ENCODE peak calls at places on chromosome 16, in four cellular contexts. One of them, this sample, is unnamed.

GRCh38 chr16:70579248-70579647 is 55.6 kb downstream of the SF3B3 start:
- DNase-seq in GOT3: no peak
- DNase-seq in HEK293T: no peak
- DNase-seq in left cardiac atrium: no peak
- DNase-seq in this sample: no peak

GRCh38 chr16:79186196-79186595 is 414.3 kb downstream of the MAF start:
- DNase-seq in GOT3: no peak
- DNase-seq in HEK293T: no peak
- DNase-seq in left cardiac atrium: no peak
- DNase-seq in this sample: no peak

GRCh38 chr16:69410285-69410990 is 14.0 kb upstream of the CYB5B start:
- DNase-seq in GOT3: no peak
- DNase-seq in HEK293T: no peak
- DNase-seq in left cardiac atrium: no peak
- DNase-seq in this sample: peak; percentile 44

GRCh38 chr16:72847187-72848044 is 200.5 kb downstream of the ZFHX3 start:
- DNase-seq in GOT3: no peak
- DNase-seq in HEK293T: peak; percentile 42
- DNase-seq in left cardiac atrium: no peak
- DNase-seq in this sample: no peak

GRCh38 chr16:27972500-27972899 is 91.0 kb downstream of the GSG1L start:
- DNase-seq in GOT3: no peak
- DNase-seq in HEK293T: peak; percentile 46
- DNase-seq in left cardiac atrium: no peak
- DNase-seq in this sample: peak; percentile 6

GRCh38 chr16:89360760-89361435 is 129.5 kb downstream of the ANKRD11 start:
- DNase-seq in GOT3: no peak
- DNase-seq in HEK293T: no peak
- DNase-seq in left cardiac atrium: no peak
- DNase-seq in this sample: no peak

GRCh38 chr16:81632392-81633146 is 146.5 kb upstream of the PLCG2 start:
- DNase-seq in GOT3: no peak
- DNase-seq in HEK293T: no peak
- DNase-seq in left cardiac atrium: no peak
- DNase-seq in this sample: no peak

GRCh38 chr16:85422124-85422373 is 191.1 kb upstream of the GSE1 start:
- DNase-seq in GOT3: no peak
- DNase-seq in HEK293T: no peak
- DNase-seq in left cardiac atrium: no peak
- DNase-seq in this sample: no peak

GRCh38 chr16:30985401-30986128 is 558 bp downstream of the HSD3B7 start:
- DNase-seq in GOT3: no peak
- DNase-seq in HEK293T: no peak
- DNase-seq in left cardiac atrium: no peak
- DNase-seq in this sample: no peak

GRCh38 chr16:57999971-58000705 is at the start of gene ZNF319:
- DNase-seq in GOT3: no peak
- DNase-seq in HEK293T: no peak
- DNase-seq in left cardiac atrium: peak; percentile 30
- DNase-seq in this sample: no peak

GRCh38 chr16:30953111-30953510 is 4.2 kb downstream of the ORAI3 start:
- DNase-seq in GOT3: no peak
- DNase-seq in HEK293T: no peak
- DNase-seq in left cardiac atrium: no peak
- DNase-seq in this sample: no peak

GRCh38 chr16:11047057-11047456 is 102.7 kb downstream of the CLEC16A start:
- DNase-seq in GOT3: no peak
- DNase-seq in HEK293T: no peak
- DNase-seq in left cardiac atrium: no peak
- DNase-seq in this sample: no peak

GRCh38 chr16:28609631-28610594 is at the start of gene SULT1A1:
- DNase-seq in GOT3: no peak
- DNase-seq in HEK293T: no peak
- DNase-seq in left cardiac atrium: peak; percentile 71
- DNase-seq in this sample: no peak

GRCh38 chr16:84180519-84181140 is 6.2 kb downstream of the TAF1C start:
- DNase-seq in GOT3: no peak
- DNase-seq in HEK293T: no peak
- DNase-seq in left cardiac atrium: no peak
- DNase-seq in this sample: no peak

GRCh38 chr16:87207509-87207908 is 109.7 kb downstream of the C16orf95 start:
- DNase-seq in GOT3: peak; percentile 25
- DNase-seq in HEK293T: no peak
- DNase-seq in left cardiac atrium: no peak
- DNase-seq in this sample: no peak

GRCh38 chr16:85535352-85536072 is 77.6 kb upstream of the GSE1 start:
- DNase-seq in GOT3: no peak
- DNase-seq in HEK293T: no peak
- DNase-seq in left cardiac atrium: no peak
- DNase-seq in this sample: no peak

This sample was measured in osteocyte.